ENCODE peak calls at places on chromosomes 1 and 21, in five cellular contexts. X, S, R, K and A are unnamed samples.

GRCh38 chr1:62964141-62964540 is 180.2 kb downstream of the ATG4C start:
- DNase-seq in S (no peak), R (no peak), X (no peak), K (no peak), A (no peak)

GRCh38 chr1:241918879-241919278 is 38.7 kb upstream of the BECN2 start:
- DNase-seq in R (no peak), S (no peak), X (peak; percentile 71), K (peak; percentile 95), A (no peak)

GRCh38 chr1:99180915-99181314 is 83.4 kb upstream of the PLPPR4 start:
- DNase-seq in X (peak; percentile 11), S (no peak), K (no peak), R (peak; percentile 9), A (no peak)

GRCh38 chr1:162138107-162138506 is 68.6 kb downstream of the NOS1AP start:
- DNase-seq in S (no peak), X (no peak), R (no peak), K (no peak), A (no peak)

GRCh38 chr1:207670192-207670591 is 25.3 kb downstream of the CR1L start:
- DNase-seq in R (no peak), X (no peak), K (no peak), S (no peak), A (no peak)

GRCh38 chr1:41535236-41535720 is 50.8 kb upstream of the EDN2 start:
- DNase-seq in K (no peak), X (no peak), R (no peak), S (no peak), A (no peak)

GRCh38 chr1:2534775-2535387 is 4.8 kb upstream of the HES5 start:
- DNase-seq in X (peak; percentile 35), K (peak; percentile 65), S (peak; percentile 70), R (no peak), A (no peak)

GRCh38 chr1:201461783-201462441 is 7.1 kb downstream of the PHLDA3 start:
- DNase-seq in K (peak; percentile 99), R (no peak), X (peak; percentile 98), S (no peak), A (no peak)

GRCh38 chr1:35707253-35708178 is 11.2 kb downstream of the C1orf216 start:
- DNase-seq in K (peak; percentile 57), S (peak; percentile 74), X (peak; percentile 13), R (no peak), A (no peak)

GRCh38 chr1:29503441-29503840 is 267.1 kb downstream of the PTPRU start:
- DNase-seq in X (no peak), S (no peak), K (no peak), R (no peak), A (no peak)

GRCh38 chr1:226660410-226661182 is 78.5 kb downstream of the ITPKB start:
- DNase-seq in R (peak; percentile 87), X (peak; percentile 24), S (no peak), K (no peak), A (no peak)

GRCh38 chr21:36517366-36518075 is 37.6 kb upstream of the CLDN14 start:
- DNase-seq in X (no peak), S (no peak), K (no peak), R (peak; percentile 23), A (no peak)
- H3K4me1 ChIP-seq in X (no peaks in the 10 kb centered on the region), S (no peaks in the 10 kb centered on the region), K (no peaks in the 10 kb centered on the region), R (peaks cover 28% of the 10 kb centered on the region), A (no peaks in the 10 kb centered on the region)

GRCh38 chr1:204044448-204044847 is 28.5 kb upstream of the SOX13 start:
- DNase-seq in R (no peak), X (no peak), S (no peak), K (no peak), A (no peak)

GRCh38 chr1:204043680-204044079 is 29.2 kb upstream of the SOX13 start:
- DNase-seq in R (no peak), S (no peak), X (no peak), K (no peak), A (no peak)

GRCh38 chr1:204045430-204045829 is 27.5 kb upstream of the SOX13 start:
- DNase-seq in S (no peak), X (peak; percentile 12), R (no peak), K (no peak), A (no peak)

GRCh38 chr1:204041803-204042505 is 31.0 kb upstream of the SOX13 start:
- DNase-seq in X (peak; percentile 22), R (no peak), K (peak; percentile 85), S (no peak), A (no peak)

DNA sequence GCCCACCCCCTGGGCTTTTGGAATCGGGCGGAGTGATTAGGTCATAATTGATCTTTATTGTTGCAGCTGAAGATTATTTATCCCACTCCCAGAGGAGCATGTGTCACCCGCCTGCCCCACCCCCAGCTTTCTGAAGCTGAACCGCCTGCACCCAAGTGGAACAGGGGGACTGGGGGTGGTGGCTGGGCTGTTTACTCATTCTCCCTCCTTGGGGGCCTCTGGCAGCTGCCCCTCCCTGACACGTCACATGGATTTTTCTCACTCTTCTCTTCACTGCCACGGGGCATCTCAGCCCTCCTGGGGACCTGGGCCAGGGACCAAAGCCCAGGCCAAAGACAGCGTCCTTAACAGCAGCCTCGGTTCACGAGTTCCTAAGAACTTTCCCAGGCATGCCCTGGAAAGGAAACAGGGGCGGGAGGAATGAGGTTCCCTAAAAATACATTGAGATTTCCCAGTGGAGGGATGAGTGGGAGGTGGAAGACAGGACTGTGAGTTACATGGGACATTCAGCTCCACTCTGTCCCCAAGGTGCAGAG is 31.6 kb upstream of the SOX13 start:
- DNase-seq in R (no peak), K (peak; percentile 67), X (no peak), S (no peak), A (no peak)
- H3K4me3 ChIP-seq in R (no peak overlapping the region), K (peak overlapping the region; percentile 3), X (no peak overlapping the region), S (no peak overlapping the region), A (no peak overlapping the region)

GRCh38 chr21:43591468-43592050 is 67.7 kb downstream of the HSF2BP start:
- DNase-seq in K (peak; percentile 33), S (no peak), R (no peak), X (peak; percentile 69), A (no peak)
- H3K4me1 ChIP-seq in K (peaks cover 31% of the 10 kb centered on the region), S (no peaks in the 10 kb centered on the region), R (no peaks in the 10 kb centered on the region), X (peaks cover under 1% of the 10 kb centered on the region), A (peaks cover 8% of the 10 kb centered on the region)

DNA sequence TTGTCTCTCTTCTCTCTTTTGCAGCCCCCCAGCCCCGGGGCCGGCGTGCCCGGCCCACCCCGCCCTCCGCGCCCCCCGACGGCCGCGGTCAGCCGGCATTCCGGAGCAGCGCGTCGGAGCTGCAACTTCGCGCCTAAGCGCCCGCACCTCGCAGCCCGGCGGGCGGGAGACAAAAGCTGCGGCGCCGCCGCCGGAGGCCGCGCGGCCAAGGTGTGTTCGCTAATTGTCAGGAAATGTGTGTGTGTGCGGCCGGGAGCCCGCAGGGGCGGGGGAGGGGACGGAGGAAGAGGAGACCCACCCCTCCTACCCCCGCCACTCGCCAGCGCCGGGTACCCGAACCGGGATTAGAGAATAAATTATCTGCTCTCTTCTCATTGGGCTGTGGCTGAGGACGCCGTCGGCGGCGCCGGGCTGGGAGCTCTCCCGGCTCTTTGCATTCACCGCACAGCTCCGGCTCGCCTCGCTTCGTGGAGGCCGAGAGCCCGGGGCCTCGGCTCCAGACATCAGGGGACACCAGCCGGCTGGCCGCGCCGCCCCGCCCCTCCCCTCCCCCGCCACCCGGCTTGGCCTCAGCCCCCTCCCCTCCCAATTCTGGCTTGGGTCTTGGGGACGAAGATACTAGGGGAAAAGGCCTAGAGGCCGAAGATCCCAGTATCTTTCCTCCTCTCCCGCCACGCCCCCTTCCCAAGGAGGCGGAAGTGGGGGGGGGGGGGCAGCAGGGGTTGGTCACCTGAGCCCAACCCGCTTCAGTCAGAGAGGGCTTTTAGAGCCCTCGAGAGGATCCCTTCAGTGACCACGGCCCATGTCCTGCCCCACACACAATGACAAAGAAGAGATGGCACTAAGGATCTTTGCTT is 1.3 kb upstream of the BLACAT1 start:
- DNase-seq in S (peak; percentile 94), R (no peak), K (no peak), X (no peak), A (no peak)
- H3K4me3 ChIP-seq in S (peak overlapping the region; percentile 74), R (no peak overlapping the region), K (no peak overlapping the region), X (peak overlapping the region; percentile 17), A (no peak overlapping the region)

GRCh38 chr1:156665539-156665938 is 11.7 kb downstream of the NES start:
- DNase-seq in K (no peak), R (no peak), S (no peak), X (no peak), A (no peak)

GRCh38 chr1:156664046-156664948 is 12.9 kb downstream of the NES start:
- DNase-seq in K (peak; percentile 32), X (no peak), S (peak; percentile 93), R (no peak), A (no peak)

GRCh38 chr1:156666862-156667609 is 10.2 kb downstream of the NES start:
- DNase-seq in K (peak; percentile 24), X (no peak), S (peak; percentile 77), R (no peak), A (no peak)

GRCh38 chr1:156663178-156663577 is 14.0 kb downstream of the NES start:
- DNase-seq in K (peak; percentile 57), X (no peak), R (no peak), S (peak; percentile 71), A (no peak)

DNA sequence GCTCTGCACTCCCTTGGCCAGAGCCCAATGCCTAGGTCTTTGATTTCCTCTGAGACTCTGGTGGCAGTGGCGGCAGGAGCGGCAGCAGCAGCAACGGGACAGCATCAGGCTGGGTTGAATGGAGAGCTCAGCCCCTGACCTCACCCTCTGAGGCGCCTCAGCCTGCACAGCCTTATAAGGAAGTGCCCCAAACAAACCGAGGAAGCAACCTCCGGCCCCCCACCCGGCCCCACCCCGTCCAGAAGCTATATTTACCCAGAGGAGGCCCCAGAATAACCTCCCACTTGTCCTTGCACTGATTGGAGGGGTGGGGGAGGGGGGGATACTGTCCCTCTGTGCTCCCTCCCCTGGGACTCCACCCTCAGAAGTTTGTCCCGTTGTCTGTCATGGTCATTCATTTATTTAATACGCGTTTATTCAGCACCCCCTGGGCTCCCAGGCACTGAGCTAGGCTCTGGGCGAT is 12.2 kb downstream of the NES start:
- DNase-seq in K (peak; percentile 22), S (peak; percentile 91), R (no peak), X (no peak), A (no peak)
- H3K4me1 ChIP-seq in K (peaks cover 46% of the 10 kb centered on the region), S (peaks cover 29% of the 10 kb centered on the region), R (peaks cover 7% of the 10 kb centered on the region), X (peaks cover 94% of the 10 kb centered on the region), A (peaks cover 78% of the 10 kb centered on the region)